ENCODE peak calls at places on chromosomes 4 and X, in six cellular contexts. V, E, L, B, M and H are unnamed samples.

GRCh38 chr4:172982151-172982590 is 186.4 kb upstream of the GALNT7 start:
- DNase-seq in V (peak), E (no peak), L (no peak), B (no peak), M (no peak), H (no peak)

GRCh38 chr4:16860506-16860905 is 37.9 kb downstream of the LDB2 start:
- DNase-seq in V (no peak), E (no peak), L (no peak), B (no peak), M (no peak), H (no peak)

GRCh38 chrX:103343105-103343504 is 13.1 kb downstream of the TCEAL7 start:
- DNase-seq in V (peak), E (peak), L (peak), B (peak), M (no peak), H (peak)

GRCh38 chr4:47143261-47143660 is 111.9 kb downstream of the GABRB1 start:
- DNase-seq in V (no peak), E (no peak), L (no peak), B (no peak), M (no peak), H (no peak)

GRCh38 chrX:72130762-72131231 is 918 bp downstream of the RTL5 start:
- DNase-seq in V (no peak), E (no peak), L (no peak), B (no peak), M (no peak), H (no peak)

GRCh38 chr4:87031946-87032345 is 97.1 kb downstream of the AFF1 start:
- DNase-seq in V (no peak), E (no peak), L (no peak), B (no peak), M (no peak), H (no peak)

GRCh38 chrX:57329008-57329407 is 42.5 kb downstream of the FAAH2 start:
- DNase-seq in V (no peak), E (no peak), L (no peak), B (no peak), M (no peak), H (no peak)

GRCh38 chrX:150856101-150856500 is 42.4 kb downstream of the CD99L2 start:
- DNase-seq in V (peak), E (no peak), L (no peak), B (no peak), M (no peak), H (no peak)

GRCh38 chrX:134476284-134476683 is 16.3 kb downstream of the HPRT1 start:
- DNase-seq in V (no peak), E (no peak), L (no peak), B (no peak), M (no peak), H (no peak)

GRCh38 chr4:73067971-73068394 is 1.5 kb downstream of the COX18 start:
- DNase-seq in V (no peak), E (no peak), L (no peak), B (no peak), M (no peak), H (peak)

GRCh38 chr4:121824950-121825349 is 1.3 kb upstream of the CCNA2 start:
- DNase-seq in V (no peak), E (no peak), L (no peak), B (no peak), M (no peak), H (no peak)

GRCh38 chr4:86250006-86250405 is 109.8 kb downstream of the MAPK10 start:
- DNase-seq in V (no peak), E (no peak), L (no peak), B (no peak), M (no peak), H (no peak)

GRCh38 chrX:146264763-146265375 is 447.2 kb downstream of the SLITRK2 start:
- DNase-seq in V (no peak), E (peak), L (no peak), B (no peak), M (no peak), H (no peak)

GRCh38 chr4:27011401-27011800 is 150.8 kb downstream of the STIM2 start:
- DNase-seq in V (peak), E (no peak), L (no peak), B (no peak), M (no peak), H (no peak)

GRCh38 chr4:40887690-40888089 is 137.9 kb downstream of the NSUN7 start:
- DNase-seq in V (no peak), E (no peak), L (no peak), B (no peak), M (no peak), H (no peak)

GRCh38 chrX:67674741-67675140 is 130.9 kb downstream of the AR start:
- DNase-seq in V (no peak), E (no peak), L (no peak), B (no peak), M (no peak), H (no peak)

GRCh38 chr4:6372649-6373525 is 99.5 kb downstream of the PPP2R2C start:
- DNase-seq in V (peak), E (peak), L (peak), B (no peak), M (no peak), H (no peak)

GRCh38 chrX:138191998-138192397 is 519.5 kb downstream of the FGF13 start:
- DNase-seq in V (peak), E (no peak), L (peak), B (no peak), M (no peak), H (no peak)

GRCh38 chrX:123173833-123174232 is 10.2 kb upstream of the GRIA3 start:
- DNase-seq in V (no peak), E (no peak), L (no peak), B (no peak), M (no peak), H (no peak)

GRCh38 chr4:52659722-52660261 is 691 bp upstream of the USP46 start:
- DNase-seq in V (peak), E (peak), L (peak), B (peak), M (peak), H (peak)

GRCh38 chr4:11904117-11904535 is 475.4 kb upstream of the HS3ST1 start:
- DNase-seq in V (peak), E (no peak), L (no peak), B (no peak), M (no peak), H (no peak)

GRCh38 chr4:4395849-4396627 is 9.1 kb downstream of the NSG1 start:
- DNase-seq in V (no peak), E (peak), L (no peak), B (no peak), M (no peak), H (no peak)

GRCh38 chrX:11629593-11630211 is 36.0 kb downstream of the ARHGAP6 start:
- DNase-seq in V (peak), E (no peak), L (no peak), B (no peak), M (no peak), H (no peak)

GRCh38 chr4:52627876-52628275 is 31.2 kb downstream of the USP46 start:
- DNase-seq in V (no peak), E (no peak), L (no peak), B (no peak), M (no peak), H (no peak)

GRCh38 chr4:172683016-172683415 is 485.6 kb upstream of the GALNT7 start:
- DNase-seq in V (no peak), E (no peak), L (no peak), B (no peak), M (no peak), H (no peak)

GRCh38 chr4:169033660-169034059 is 23.6 kb upstream of the CBR4 start:
- DNase-seq in V (peak), E (peak), L (no peak), B (no peak), M (no peak), H (no peak)